ENCODE peak calls at places on chromosomes 4 and X, in ten cellular contexts. D is GM23248, X is heart right ventricle, L is fibroblast of the aortic adventitia, A is heart left ventricle, N is SIG-M5, T is frontal cortex, U is naive B cell, Y is adrenal gland, G is hypothalamus. S is an unnamed sample.

GRCh38 chr4:19375931-19376330 is 875.8 kb upstream of the SLIT2 start:
- DNase-seq in A (no peak), U (no peak), N (no peak), L (peak), Y (no peak), G (no peak), D (peak), T (no peak), X (no peak), S (no peak)

GRCh38 chr4:38382492-38382891 is 281.5 kb upstream of the KLF3 start:
- DNase-seq in G (no peak), N (no peak), A (no peak), X (no peak), T (no peak), U (no peak), L (no peak), D (no peak), Y (no peak), S (no peak)

GRCh38 chrX:45758738-45759397 is 558.2 kb upstream of the DIPK2B start:
- DNase-seq in A (no peak), G (no peak), Y (no peak), T (no peak), X (no peak), D (peak), L (no peak), U (peak), N (peak), S (no peak)

GRCh38 chrX:9134341-9134740 is 100.4 kb upstream of the FAM9B start:
- DNase-seq in T (no peak), A (no peak), G (no peak), X (no peak), Y (no peak), D (no peak), N (no peak), U (no peak), L (peak), S (no peak)

GRCh38 chrX:14529288-14529989 is at the start of gene GLRA2:
- DNase-seq in G (no peak), L (peak), A (peak), U (no peak), Y (no peak), T (no peak), X (no peak), D (peak), N (no peak), S (peak)

GRCh38 chrX:131831185-131831520 is 191.9 kb upstream of the STK26 start:
- DNase-seq in D (no peak), Y (no peak), T (no peak), L (no peak), G (no peak), U (no peak), A (no peak), X (no peak), N (no peak), S (no peak)

GRCh38 chr4:132642196-132642817 is 506.8 kb upstream of the PCDH10 start:
- DNase-seq in D (peak), U (peak), X (no peak), N (no peak), Y (no peak), G (peak), A (no peak), T (peak), L (peak), S (peak)

GRCh38 chr4:164056426-164057142 is 562.1 kb downstream of the TMA16 start:
- DNase-seq in A (no peak), U (no peak), L (no peak), T (no peak), X (no peak), G (no peak), N (no peak), Y (no peak), D (no peak), S (no peak)

GRCh38 chr4:73676136-73676535 is 55.9 kb upstream of the RASSF6 start:
- DNase-seq in T (no peak), G (no peak), N (no peak), Y (no peak), X (no peak), U (no peak), L (no peak), D (no peak), A (no peak), S (no peak)

GRCh38 chrX:9272166-9272565 is 192.7 kb upstream of the TBL1X start:
- DNase-seq in X (no peak), Y (no peak), L (peak), U (no peak), T (no peak), A (no peak), G (no peak), N (no peak), D (peak), S (no peak)

GRCh38 chrX:9829308-9830267 is 43.4 kb downstream of the SHROOM2 start:
- DNase-seq in D (peak), Y (no peak), N (no peak), G (no peak), L (no peak), U (no peak), A (no peak), X (no peak), T (no peak), S (no peak)

GRCh38 chrX:3461824-3462508 is 115.5 kb upstream of the MXRA5 start:
- DNase-seq in U (no peak), X (no peak), G (no peak), L (no peak), D (peak), T (no peak), A (no peak), Y (no peak), N (peak), S (no peak)

GRCh38 chr4:112082954-112083586 is 62.2 kb upstream of the FAM241A start:
- DNase-seq in D (peak), U (no peak), N (no peak), X (no peak), A (no peak), Y (peak), G (no peak), T (no peak), L (peak), S (no peak)

GRCh38 chrX:129833153-129834004 is 10.3 kb downstream of the ZDHHC9 start:
- DNase-seq in D (peak), Y (no peak), U (no peak), G (no peak), X (no peak), A (no peak), N (no peak), L (peak), T (no peak), S (no peak)

GRCh38 chrX:51496501-51497291 is at the start of gene NUDT11:
- DNase-seq in N (no peak), D (peak), A (peak), L (peak), U (no peak), Y (peak), T (peak), X (peak), G (peak), S (peak)

GRCh38 chrX:153765138-153766079 is 1.4 kb downstream of the PLXNB3 start:
- DNase-seq in X (no peak), D (peak), T (peak), G (peak), Y (peak), U (no peak), N (no peak), L (no peak), A (no peak), S (no peak)

GRCh38 chr4:80171251-80171650 is 26.1 kb upstream of the PRDM8 start:
- DNase-seq in A (no peak), D (peak), N (no peak), U (no peak), T (no peak), L (peak), X (no peak), Y (no peak), G (no peak), S (no peak)

GRCh38 chr4:127140306-127140705 is 492.5 kb upstream of the INTU start:
- DNase-seq in G (no peak), X (no peak), N (no peak), D (peak), L (no peak), Y (no peak), T (no peak), U (no peak), A (no peak), S (no peak)

GRCh38 chrX:119419146-119419545 is 20.0 kb downstream of the SLC25A43 start:
- DNase-seq in N (no peak), G (no peak), Y (no peak), D (no peak), U (no peak), X (no peak), A (no peak), L (no peak), T (no peak), S (no peak)

GRCh38 chrX:47831788-47832187 is 4.9 kb upstream of the ZNF81 start:
- DNase-seq in X (peak), D (peak), N (no peak), Y (peak), U (peak), G (no peak), T (no peak), A (peak), L (peak), S (no peak)

GRCh38 chrX:41759817-41760216 is 35.8 kb downstream of the GPR82 start:
- DNase-seq in G (no peak), A (no peak), Y (no peak), X (no peak), N (no peak), L (peak), U (peak), D (peak), T (no peak), S (no peak)

GRCh38 chr4:93759506-93759905 is 69.0 kb upstream of the ATOH1 start:
- DNase-seq in X (no peak), L (no peak), D (peak), U (no peak), N (no peak), A (no peak), T (no peak), Y (no peak), G (no peak), S (no peak)

GRCh38 chrX:10119399-10119990 is 37.3 kb upstream of the CLCN4 start:
- DNase-seq in L (peak), N (no peak), D (peak), T (peak), U (peak), Y (peak), X (peak), A (peak), G (peak), S (peak)

GRCh38 chr4:4677825-4678522 is 136.1 kb upstream of the STX18 start:
- DNase-seq in D (peak), X (peak), N (no peak), L (peak), G (no peak), T (no peak), A (no peak), Y (no peak), U (no peak), S (no peak)

GRCh38 chr4:127575888-127576287 is 56.9 kb upstream of the INTU start:
- DNase-seq in T (no peak), A (no peak), L (no peak), Y (no peak), U (no peak), G (no peak), D (no peak), X (no peak), N (no peak), S (no peak)

GRCh38 chrX:130028196-130028595 is 45.8 kb downstream of the BCORL1 start:
- DNase-seq in X (peak), D (peak), L (peak), Y (peak), U (peak), T (no peak), A (peak), G (no peak), N (no peak), S (no peak)